ENCODE peak calls at places on chromosome 13, in four cellular contexts. G is cerebellar nuclear complex, A is activated T-helper 1 cell treated with Interleukin-2 at 50 U/mL for 16 hours, D is NCI-H1092. T is an unnamed sample.

GRCh38 chr13:19864018-19864338 is 529 bp upstream of the ZMYM5 start:
- DNase-seq in G (no peak), D (peak; percentile 50), A (peak; percentile 36), T (peak; percentile 51)

GRCh38 chr13:39859898-39860297 is 204.4 kb downstream of the COG6 start:
- DNase-seq in A (no peak), G (no peak), D (no peak), T (no peak)

GRCh38 chr13:83007226-83007625 is 875.0 kb downstream of the SLITRK1 start:
- DNase-seq in D (no peak), A (no peak), G (no peak), T (no peak)

GRCh38 chr13:108955741-108956140 is 326.3 kb downstream of the MYO16 start:
- DNase-seq in A (no peak), D (no peak), G (no peak), T (no peak)

GRCh38 chr13:45162821-45163220 is 38.0 kb downstream of the KCTD4 start:
- DNase-seq in D (no peak), G (no peak), A (no peak), T (no peak)

GRCh38 chr13:105702441-105702840 is 833.0 kb downstream of the EFNB2 start:
- DNase-seq in G (no peak), D (no peak), A (no peak), T (no peak)

GRCh38 chr13:51246411-51247298 is 24.5 kb downstream of the FAM124A start:
- DNase-seq in A (no peak), G (no peak), D (peak; percentile 48), T (peak; percentile 89)

GRCh38 chr13:48009298-48009697 is 8.2 kb upstream of the SUCLA2 start:
- DNase-seq in A (no peak), D (no peak), G (no peak), T (no peak)

GRCh38 chr13:38685974-38686571 is 804 bp upstream of the FREM2 start:
- DNase-seq in D (peak; percentile 17), G (no peak), A (no peak), T (no peak)

T was measured in dorsolateral prefrontal cortex.